ENCODE peak calls at places on chromosomes 3 and 15, in six cellular contexts. One of them, this sample, is unnamed.

GRCh38 chr3:176032043-176032442 is 1165.2 kb downstream of the TBL1XR1 start:
- DNase-seq in ovary: no peak
- DNase-seq in sigmoid colon: no peak
- DNase-seq in CD8-positive, alpha-beta T cell: no peak
- DNase-seq in WERI-Rb-1: no peak
- DNase-seq in cardiac muscle cell: no peak
- DNase-seq in this sample: no peak

GRCh38 chr15:88309363-88309762 is 52.8 kb upstream of the NTRK3 start:
- DNase-seq in ovary: no peak
- DNase-seq in sigmoid colon: no peak
- DNase-seq in CD8-positive, alpha-beta T cell: no peak
- DNase-seq in WERI-Rb-1: no peak
- DNase-seq in cardiac muscle cell: no peak
- DNase-seq in this sample: no peak

GRCh38 chr15:49693491-49693890 is 72.6 kb downstream of the DTWD1 start:
- DNase-seq in ovary: no peak
- DNase-seq in sigmoid colon: no peak
- DNase-seq in CD8-positive, alpha-beta T cell: no peak
- DNase-seq in WERI-Rb-1: no peak
- DNase-seq in cardiac muscle cell: no peak
- DNase-seq in this sample: no peak

GRCh38 chr15:51203797-51204196 is 109.1 kb upstream of the TNFAIP8L3 start:
- DNase-seq in ovary: no peak
- DNase-seq in sigmoid colon: no peak
- DNase-seq in CD8-positive, alpha-beta T cell: no peak
- DNase-seq in WERI-Rb-1: no peak
- DNase-seq in cardiac muscle cell: peak; percentile 14
- DNase-seq in this sample: no peak

GRCh38 chr15:30859091-30859874 is 44.4 kb upstream of the FAN1 start:
- DNase-seq in ovary: no peak
- DNase-seq in sigmoid colon: no peak
- DNase-seq in CD8-positive, alpha-beta T cell: no peak
- DNase-seq in WERI-Rb-1: peak; percentile 17
- DNase-seq in cardiac muscle cell: peak; percentile 55
- DNase-seq in this sample: peak; percentile 21

GRCh38 chr3:108432431-108432830 is 78.0 kb downstream of the MYH15 start:
- DNase-seq in ovary: no peak
- DNase-seq in sigmoid colon: no peak
- DNase-seq in CD8-positive, alpha-beta T cell: no peak
- DNase-seq in WERI-Rb-1: no peak
- DNase-seq in cardiac muscle cell: no peak
- DNase-seq in this sample: no peak

GRCh38 chr15:76206325-76206976 is 104.8 kb downstream of the ETFA start:
- DNase-seq in ovary: peak; percentile 74
- DNase-seq in sigmoid colon: peak; percentile 90
- DNase-seq in CD8-positive, alpha-beta T cell: no peak
- DNase-seq in WERI-Rb-1: no peak
- DNase-seq in cardiac muscle cell: peak; percentile 86
- DNase-seq in this sample: peak; percentile 98

GRCh38 chr3:6601374-6601773 is 259.5 kb upstream of the GRM7 start:
- DNase-seq in ovary: no peak
- DNase-seq in sigmoid colon: no peak
- DNase-seq in CD8-positive, alpha-beta T cell: no peak
- DNase-seq in WERI-Rb-1: no peak
- DNase-seq in cardiac muscle cell: no peak
- DNase-seq in this sample: no peak

GRCh38 chr3:153714588-153715285 is 406.5 kb upstream of the ARHGEF26 start:
- DNase-seq in ovary: no peak
- DNase-seq in sigmoid colon: no peak
- DNase-seq in CD8-positive, alpha-beta T cell: no peak
- DNase-seq in WERI-Rb-1: no peak
- DNase-seq in cardiac muscle cell: no peak
- DNase-seq in this sample: no peak

GRCh38 chr3:24440764-24441464 is 53.7 kb downstream of the THRB start:
- DNase-seq in ovary: no peak
- DNase-seq in sigmoid colon: no peak
- DNase-seq in CD8-positive, alpha-beta T cell: no peak
- DNase-seq in WERI-Rb-1: no peak
- DNase-seq in cardiac muscle cell: no peak
- DNase-seq in this sample: no peak

GRCh38 chr3:41477399-41478014 is 278.2 kb downstream of the CTNNB1 start:
- DNase-seq in ovary: no peak
- DNase-seq in sigmoid colon: no peak
- DNase-seq in CD8-positive, alpha-beta T cell: no peak
- DNase-seq in WERI-Rb-1: no peak
- DNase-seq in cardiac muscle cell: no peak
- DNase-seq in this sample: no peak

GRCh38 chr3:61574854-61575253 is 13.5 kb downstream of the PTPRG start:
- DNase-seq in ovary: no peak
- DNase-seq in sigmoid colon: no peak
- DNase-seq in CD8-positive, alpha-beta T cell: no peak
- DNase-seq in WERI-Rb-1: no peak
- DNase-seq in cardiac muscle cell: peak; percentile 97
- DNase-seq in this sample: no peak

GRCh38 chr3:30720586-30721313 is 114.3 kb downstream of the TGFBR2 start:
- DNase-seq in ovary: no peak
- DNase-seq in sigmoid colon: no peak
- DNase-seq in CD8-positive, alpha-beta T cell: no peak
- DNase-seq in WERI-Rb-1: no peak
- DNase-seq in cardiac muscle cell: no peak
- DNase-seq in this sample: no peak

GRCh38 chr15:70493787-70494514 is 269.4 kb downstream of the UACA start:
- DNase-seq in ovary: no peak
- DNase-seq in sigmoid colon: no peak
- DNase-seq in CD8-positive, alpha-beta T cell: no peak
- DNase-seq in WERI-Rb-1: peak; percentile 48
- DNase-seq in cardiac muscle cell: no peak
- DNase-seq in this sample: no peak

GRCh38 chr15:84818221-84819131 is 1.3 kb downstream of the ALPK3 start:
- DNase-seq in ovary: no peak
- DNase-seq in sigmoid colon: no peak
- DNase-seq in CD8-positive, alpha-beta T cell: no peak
- DNase-seq in WERI-Rb-1: peak; percentile 39
- DNase-seq in cardiac muscle cell: peak; percentile 81
- DNase-seq in this sample: no peak

GRCh38 chr3:129230311-129231019 is 18.9 kb upstream of the COPG1 start:
- DNase-seq in ovary: no peak
- DNase-seq in sigmoid colon: no peak
- DNase-seq in CD8-positive, alpha-beta T cell: no peak
- DNase-seq in WERI-Rb-1: no peak
- DNase-seq in cardiac muscle cell: peak; percentile 67
- DNase-seq in this sample: peak; percentile 24

GRCh38 chr3:129439381-129439816 is 349 bp downstream of the MBD4 start:
- DNase-seq in ovary: no peak
- DNase-seq in sigmoid colon: peak; percentile 85
- DNase-seq in CD8-positive, alpha-beta T cell: no peak
- DNase-seq in WERI-Rb-1: peak; percentile 23
- DNase-seq in cardiac muscle cell: no peak
- DNase-seq in this sample: peak; percentile 22

GRCh38 chr15:97598353-97598798 is 362.1 kb upstream of the ARRDC4 start:
- DNase-seq in ovary: no peak
- DNase-seq in sigmoid colon: no peak
- DNase-seq in CD8-positive, alpha-beta T cell: no peak
- DNase-seq in WERI-Rb-1: no peak
- DNase-seq in cardiac muscle cell: no peak
- DNase-seq in this sample: no peak

GRCh38 chr15:78979456-78980320 is 34.8 kb upstream of the CTSH start:
- DNase-seq in ovary: peak; percentile 75
- DNase-seq in sigmoid colon: peak; percentile 82
- DNase-seq in CD8-positive, alpha-beta T cell: peak; percentile 52
- DNase-seq in WERI-Rb-1: peak; percentile 88
- DNase-seq in cardiac muscle cell: peak; percentile 88
- DNase-seq in this sample: peak; percentile 87

GRCh38 chr3:192935441-192935840 is 17.8 kb upstream of the MB21D2 start:
- DNase-seq in ovary: no peak
- DNase-seq in sigmoid colon: no peak
- DNase-seq in CD8-positive, alpha-beta T cell: no peak
- DNase-seq in WERI-Rb-1: no peak
- DNase-seq in cardiac muscle cell: no peak
- DNase-seq in this sample: no peak

GRCh38 chr3:128491900-128492352 is 1.1 kb downstream of the GATA2 start:
- DNase-seq in ovary: no peak
- DNase-seq in sigmoid colon: peak; percentile 53
- DNase-seq in CD8-positive, alpha-beta T cell: no peak
- DNase-seq in WERI-Rb-1: no peak
- DNase-seq in cardiac muscle cell: no peak
- DNase-seq in this sample: no peak

GRCh38 chr3:126937533-126938432 is 45.1 kb upstream of the PLXNA1 start:
- DNase-seq in ovary: no peak
- DNase-seq in sigmoid colon: peak; percentile 52
- DNase-seq in CD8-positive, alpha-beta T cell: no peak
- DNase-seq in WERI-Rb-1: no peak
- DNase-seq in cardiac muscle cell: no peak
- DNase-seq in this sample: peak; percentile 93

GRCh38 chr3:126941721-126942270 is 41.1 kb upstream of the PLXNA1 start:
- DNase-seq in ovary: no peak
- DNase-seq in sigmoid colon: peak; percentile 36
- DNase-seq in CD8-positive, alpha-beta T cell: no peak
- DNase-seq in WERI-Rb-1: no peak
- DNase-seq in cardiac muscle cell: no peak
- DNase-seq in this sample: no peak

GRCh38 chr3:126936853-126937395 is 46.0 kb upstream of the PLXNA1 start:
- DNase-seq in ovary: no peak
- DNase-seq in sigmoid colon: peak; percentile 43
- DNase-seq in CD8-positive, alpha-beta T cell: no peak
- DNase-seq in WERI-Rb-1: no peak
- DNase-seq in cardiac muscle cell: peak; percentile 25
- DNase-seq in this sample: no peak

GRCh38 chr3:126938520-126939346 is 44.2 kb upstream of the PLXNA1 start:
- DNase-seq in ovary: no peak
- DNase-seq in sigmoid colon: peak; percentile 46
- DNase-seq in CD8-positive, alpha-beta T cell: no peak
- DNase-seq in WERI-Rb-1: no peak
- DNase-seq in cardiac muscle cell: no peak
- DNase-seq in this sample: peak; percentile 78

GRCh38 chr3:126939347-126939735 is 43.6 kb upstream of the PLXNA1 start:
- DNase-seq in ovary: no peak
- DNase-seq in sigmoid colon: no peak
- DNase-seq in CD8-positive, alpha-beta T cell: no peak
- DNase-seq in WERI-Rb-1: no peak
- DNase-seq in cardiac muscle cell: no peak
- DNase-seq in this sample: peak; percentile 49
- H3K4me3 ChIP-seq in ovary: no peak overlapping the region
- H3K4me3 ChIP-seq in sigmoid colon: no peak overlapping the region
- H3K4me3 ChIP-seq in CD8-positive, alpha-beta T cell: no peak overlapping the region
- H3K4me3 ChIP-seq in WERI-Rb-1: no peak overlapping the region
- H3K4me3 ChIP-seq in cardiac muscle cell: no peak overlapping the region
- H3K4me3 ChIP-seq in this sample: peak overlapping the region; percentile 8

DNA sequence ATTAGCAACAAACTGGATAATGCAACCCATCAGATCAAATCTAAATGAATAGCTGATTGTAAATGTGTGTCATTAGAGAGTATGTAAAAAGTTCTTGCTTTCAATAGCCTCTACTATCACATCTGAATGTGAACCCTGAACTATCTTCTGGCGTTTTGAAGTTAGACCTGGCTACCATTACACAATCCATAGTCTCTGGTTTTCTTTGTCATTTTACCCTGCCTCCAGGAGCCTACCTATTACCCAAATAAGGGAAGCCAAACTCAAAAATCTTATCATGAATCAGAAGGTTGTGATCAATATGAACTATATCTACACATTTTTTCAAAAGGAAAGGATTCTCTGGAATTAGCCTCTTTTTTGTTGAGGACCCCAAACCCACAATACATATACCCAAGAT is 31.8 kb downstream of the PCYT1A start:
- DNase-seq in ovary: no peak
- DNase-seq in sigmoid colon: no peak
- DNase-seq in CD8-positive, alpha-beta T cell: no peak
- DNase-seq in WERI-Rb-1: no peak
- DNase-seq in cardiac muscle cell: no peak
- DNase-seq in this sample: no peak
- H3K36me3 ChIP-seq in ovary: no peaks in the 10 kb centered on the region
- H3K36me3 ChIP-seq in sigmoid colon: no peaks in the 10 kb centered on the region
- H3K36me3 ChIP-seq in CD8-positive, alpha-beta T cell: peaks cover 8% of the 10 kb centered on the region
- H3K36me3 ChIP-seq in WERI-Rb-1: no peaks in the 10 kb centered on the region
- H3K36me3 ChIP-seq in cardiac muscle cell: peaks cover 34% of the 10 kb centered on the region
- H3K36me3 ChIP-seq in this sample: peaks cover 19% of the 10 kb centered on the region

GRCh38 chr3:8371955-8372600 is 129.5 kb upstream of the LMCD1 start:
- DNase-seq in ovary: no peak
- DNase-seq in sigmoid colon: no peak
- DNase-seq in CD8-positive, alpha-beta T cell: no peak
- DNase-seq in WERI-Rb-1: no peak
- DNase-seq in cardiac muscle cell: peak; percentile 9
- DNase-seq in this sample: no peak
- H3K9me3 ChIP-seq in ovary: no peaks in the 10 kb centered on the region
- H3K9me3 ChIP-seq in sigmoid colon: no peaks in the 10 kb centered on the region
- H3K9me3 ChIP-seq in CD8-positive, alpha-beta T cell: no peaks in the 10 kb centered on the region
- H3K9me3 ChIP-seq in WERI-Rb-1: no peaks in the 10 kb centered on the region
- H3K9me3 ChIP-seq in cardiac muscle cell: no peaks in the 10 kb centered on the region
- H3K9me3 ChIP-seq in this sample: no peaks in the 10 kb centered on the region

DNA sequence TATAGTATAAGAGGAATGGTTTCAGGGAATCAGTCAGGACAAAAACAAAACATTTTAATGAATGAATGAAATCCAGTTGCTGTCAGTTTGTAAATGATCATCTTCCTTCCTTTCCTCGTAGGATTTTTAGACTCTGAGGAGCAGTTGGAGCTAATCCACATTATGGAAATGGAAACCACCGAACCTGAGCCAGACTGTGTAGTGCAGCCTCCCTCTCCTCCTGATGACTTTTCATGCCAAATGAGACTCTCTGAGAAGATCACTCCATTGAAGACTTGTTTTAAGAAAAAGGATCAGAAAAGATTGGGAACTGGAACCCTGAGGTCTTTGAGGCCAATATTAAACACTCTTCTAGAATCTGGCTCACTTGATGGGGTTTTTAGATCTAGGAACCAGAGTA is 3.1 kb downstream of the TIPARP start:
- DNase-seq in ovary: no peak
- DNase-seq in sigmoid colon: no peak
- DNase-seq in CD8-positive, alpha-beta T cell: no peak
- DNase-seq in WERI-Rb-1: no peak
- DNase-seq in cardiac muscle cell: no peak
- DNase-seq in this sample: no peak
- H3K4me3 ChIP-seq in ovary: no peak overlapping the region
- H3K4me3 ChIP-seq in sigmoid colon: no peak overlapping the region
- H3K4me3 ChIP-seq in CD8-positive, alpha-beta T cell: no peak overlapping the region
- H3K4me3 ChIP-seq in WERI-Rb-1: peak overlapping the region; percentile 10
- H3K4me3 ChIP-seq in cardiac muscle cell: peak overlapping the region; percentile 99
- H3K4me3 ChIP-seq in this sample: no peak overlapping the region

DNA sequence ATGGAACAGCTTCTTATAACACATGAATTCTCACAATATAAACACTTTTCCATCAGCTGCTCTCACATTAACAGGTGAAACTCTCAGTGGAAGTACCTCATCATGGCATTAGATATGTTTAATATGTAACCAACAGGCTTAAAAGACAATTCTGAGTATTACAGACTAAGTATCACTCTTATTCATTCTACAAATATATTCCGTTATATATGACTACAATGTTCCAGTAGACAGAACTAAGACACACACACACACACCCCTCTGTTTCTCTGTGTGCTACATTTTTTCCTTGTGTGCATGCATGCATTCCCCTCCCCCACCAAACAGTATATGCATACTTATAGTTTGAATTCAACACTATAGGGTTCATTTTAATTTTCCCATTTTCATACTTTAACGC is 32.4 kb downstream of the MRPL3 start:
- DNase-seq in ovary: no peak
- DNase-seq in sigmoid colon: no peak
- DNase-seq in CD8-positive, alpha-beta T cell: no peak
- DNase-seq in WERI-Rb-1: no peak
- DNase-seq in cardiac muscle cell: no peak
- DNase-seq in this sample: no peak
- H3K36me3 ChIP-seq in ovary: no peaks in the 10 kb centered on the region
- H3K36me3 ChIP-seq in sigmoid colon: no peaks in the 10 kb centered on the region
- H3K36me3 ChIP-seq in CD8-positive, alpha-beta T cell: peaks cover 16% of the 10 kb centered on the region
- H3K36me3 ChIP-seq in WERI-Rb-1: peaks cover 35% of the 10 kb centered on the region
- H3K36me3 ChIP-seq in cardiac muscle cell: peaks cover 19% of the 10 kb centered on the region
- H3K36me3 ChIP-seq in this sample: peaks cover 69% of the 10 kb centered on the region